ENCODE peak calls at places on chromosomes 4 and X, in nine cellular contexts. V, Z, I, K, U, G, S, F and B are unnamed samples.

GRCh38 chrX:132532097-132532496 is 43.3 kb upstream of the MBNL3 start:
- DNase-seq in I (no peak), S (no peak), F (no peak), K (no peak), Z (no peak), G (no peak), V (no peak), U (no peak), B (no peak)

GRCh38 chrX:264634-265455 is 16.3 kb upstream of the PLCXD1 start:
- DNase-seq in U (no peak), S (no peak), Z (no peak), G (peak; percentile 69), V (peak; percentile 11), I (peak; percentile 5), F (no peak), K (no peak), B (no peak)

GRCh38 chr4:101191302-101192098 is 155.8 kb downstream of the PPP3CA start:
- DNase-seq in I (peak; percentile 44), Z (no peak), S (no peak), F (no peak), K (no peak), G (no peak), U (no peak), V (no peak), B (no peak)

GRCh38 chr4:158824425-158825274 is 55.8 kb downstream of the FNIP2 start:
- DNase-seq in I (no peak), Z (peak; percentile 57), V (no peak), S (no peak), F (no peak), U (no peak), G (no peak), K (no peak), B (no peak)

GRCh38 chr4:4226606-4227438 is at the start of gene OTOP1:
- DNase-seq in K (no peak), I (peak; percentile 75), F (peak; percentile 14), G (no peak), Z (no peak), S (no peak), U (no peak), V (no peak), B (no peak)

GRCh38 chrX:39196192-39197102 is 395.2 kb downstream of the MID1IP1 start:
- DNase-seq in S (peak; percentile 34), K (no peak), Z (peak; percentile 76), I (no peak), V (peak; percentile 58), U (no peak), F (no peak), G (peak; percentile 79), B (peak; percentile 64)

GRCh38 chrX:153735274-153735673 is 10.6 kb downstream of the ABCD1 start:
- DNase-seq in F (no peak), G (peak; percentile 23), I (no peak), K (no peak), S (no peak), V (no peak), Z (no peak), U (no peak), B (no peak)

GRCh38 chrX:45266456-45266855 is 65.8 kb upstream of the DIPK2B start:
- DNase-seq in V (no peak), S (no peak), F (no peak), I (no peak), K (no peak), U (no peak), G (no peak), Z (peak; percentile 60), B (no peak)

GRCh38 chr4:143921160-143921559 is 15.8 kb upstream of the GYPE start:
- DNase-seq in V (no peak), F (no peak), I (no peak), K (no peak), Z (no peak), S (no peak), G (no peak), U (no peak), B (no peak)

GRCh38 chr4:54484361-54484760 is 173.4 kb upstream of the KIT start:
- DNase-seq in F (no peak), Z (no peak), V (no peak), G (peak; percentile 80), K (no peak), S (no peak), U (no peak), I (no peak), B (no peak)

GRCh38 chrX:1140236-1140681 is 72.2 kb downstream of the CRLF2 start:
- DNase-seq in U (no peak), S (no peak), Z (no peak), K (no peak), V (peak; percentile 31), F (no peak), I (no peak), G (no peak), B (no peak)

GRCh38 chrX:128929281-128930057 is 593.8 kb downstream of the SMARCA1 start:
- DNase-seq in V (no peak), I (no peak), Z (no peak), S (no peak), U (no peak), K (no peak), F (no peak), G (no peak), B (no peak)

GRCh38 chr4:84342161-84342560 is 156.9 kb downstream of the NKX6-1 start:
- DNase-seq in U (no peak), I (no peak), V (no peak), S (no peak), Z (no peak), G (no peak), F (no peak), K (no peak), B (no peak)

GRCh38 chrX:66728818-66729271 is 90.0 kb upstream of the EDA2R start:
- DNase-seq in V (peak; percentile 64), U (no peak), K (peak; percentile 17), F (peak; percentile 49), Z (peak; percentile 41), S (peak; percentile 23), G (peak; percentile 69), I (no peak), B (peak; percentile 6)

GRCh38 chr4:139523076-139523475 is 32.9 kb downstream of the SETD7 start:
- DNase-seq in S (no peak), I (no peak), U (no peak), F (no peak), V (no peak), K (no peak), Z (no peak), G (peak; percentile 24), B (no peak)

GRCh38 chrX:155334486-155335316 is at the start of gene CLIC2:
- DNase-seq in Z (no peak), S (no peak), F (no peak), G (peak; percentile 92), K (no peak), I (no peak), U (no peak), V (no peak), B (no peak)

GRCh38 chr4:84573738-84574720 is 8.9 kb upstream of the CDS1 start:
- DNase-seq in V (no peak), U (no peak), Z (peak; percentile 22), F (no peak), S (no peak), I (no peak), K (no peak), G (peak; percentile 17), B (no peak)

GRCh38 chrX:115452256-115452655 is 108.7 kb upstream of the PLS3 start:
- DNase-seq in I (no peak), Z (no peak), K (no peak), U (no peak), V (no peak), S (no peak), G (no peak), F (no peak), B (no peak)

GRCh38 chrX:10041383-10041782 is 74.2 kb downstream of the CLDN34 start:
- DNase-seq in K (no peak), U (no peak), G (no peak), S (no peak), Z (peak; percentile 35), F (no peak), V (no peak), I (no peak), B (no peak)

GRCh38 chrX:44903107-44903506 is 30.1 kb downstream of the KDM6A start:
- DNase-seq in S (no peak), I (no peak), F (no peak), U (no peak), G (peak; percentile 83), V (no peak), K (no peak), Z (peak; percentile 64), B (no peak)

GRCh38 chr4:25725870-25726269 is 70.2 kb downstream of the SLC34A2 start:
- DNase-seq in Z (no peak), I (no peak), K (no peak), V (no peak), S (no peak), U (no peak), G (no peak), F (no peak), B (no peak)

GRCh38 chrX:48531359-48531954 is 8.1 kb upstream of the TBC1D25 start:
- DNase-seq in S (peak; percentile 12), K (no peak), I (no peak), U (no peak), G (peak; percentile 77), Z (peak; percentile 67), V (no peak), F (no peak), B (no peak)

GRCh38 chr4:108135549-108136209 is 33.1 kb downstream of the LEF1 start:
- DNase-seq in V (no peak), I (no peak), K (no peak), Z (no peak), S (no peak), G (peak; percentile 76), U (no peak), F (peak; percentile 61), B (no peak)

GRCh38 chrX:38664285-38664684 is 102.9 kb downstream of the TSPAN7 start:
- DNase-seq in K (no peak), F (peak; percentile 20), S (peak; percentile 25), U (no peak), Z (no peak), G (peak; percentile 64), I (no peak), V (no peak), B (no peak)

GRCh38 chr4:98828801-98829200 is 100.1 kb downstream of the EIF4E start:
- DNase-seq in K (peak; percentile 2), F (no peak), S (peak; percentile 12), Z (no peak), G (peak; percentile 42), I (no peak), V (peak; percentile 56), U (no peak), B (no peak)

GRCh38 chr4:138050601-138051000 is 191.5 kb downstream of the SLC7A11 start:
- DNase-seq in U (no peak), I (no peak), V (no peak), F (no peak), G (peak; percentile 15), Z (no peak), K (no peak), S (no peak), B (no peak)

GRCh38 chr4:17701882-17702281 is 79.5 kb downstream of the FAM184B start:
- DNase-seq in F (no peak), G (no peak), K (no peak), V (no peak), S (no peak), Z (no peak), I (no peak), U (no peak), B (no peak)

GRCh38 chr4:20283039-20283438 is 31.3 kb downstream of the SLIT2 start:
- DNase-seq in Z (no peak), K (no peak), F (no peak), U (no peak), I (no peak), S (no peak), V (no peak), G (no peak), B (no peak)

GRCh38 chr4:100977274-100977673 is 370.1 kb downstream of the PPP3CA start:
- DNase-seq in I (no peak), U (no peak), V (no peak), K (no peak), Z (no peak), S (no peak), F (no peak), G (no peak), B (no peak)

GRCh38 chrX:122739770-122740169 is 444.3 kb upstream of the GRIA3 start:
- DNase-seq in G (peak; percentile 1), Z (no peak), S (no peak), U (no peak), K (no peak), I (no peak), V (no peak), F (no peak), B (no peak)